ENCODE peak calls at places on chromosomes 13 and 19, in six cellular contexts. P is stomach, C is A549, Z is breast epithelium, R is IMR-90, A is H1. H is an unnamed sample.

GRCh38 chr19:16386619-16387240 is 62.1 kb downstream of the KLF2 start:
- DNase-seq in P (peak), R (peak), A (no peak), Z (no peak), C (peak), H (no peak)

GRCh38 chr13:33110386-33110712 is 94.1 kb downstream of the KL start:
- DNase-seq in R (no peak), Z (no peak), P (no peak), C (no peak), A (no peak), H (no peak)

GRCh38 chr13:92224052-92224821 is 825.8 kb downstream of the GPC5 start:
- DNase-seq in R (peak), C (no peak), A (no peak), P (no peak), Z (no peak), H (no peak)

GRCh38 chr13:50124536-50125305 is 109.5 kb downstream of the KCNRG start:
- DNase-seq in R (peak), P (peak), C (peak), A (peak), Z (no peak), H (peak)

GRCh38 chr19:33325920-33326319 is 23.6 kb upstream of the CEBPA start:
- DNase-seq in Z (no peak), A (no peak), C (no peak), R (no peak), P (no peak), H (no peak)

GRCh38 chr19:13133241-13133870 is 15.3 kb downstream of the NACC1 start:
- DNase-seq in P (no peak), C (no peak), Z (no peak), R (no peak), A (no peak), H (no peak)

GRCh38 chr13:50080856-50081105 is 65.5 kb downstream of the KCNRG start:
- DNase-seq in A (no peak), Z (no peak), P (no peak), R (peak), C (no peak), H (no peak)

GRCh38 chr13:53126803-53127202 is 98.2 kb downstream of the OLFM4 start:
- DNase-seq in C (no peak), A (no peak), R (peak), P (no peak), Z (no peak), H (no peak)

GRCh38 chr13:111184685-111185401 is 69.7 kb downstream of the ARHGEF7 start:
- DNase-seq in C (no peak), A (no peak), P (no peak), R (no peak), Z (no peak), H (no peak)

GRCh38 chr13:45364876-45365557 is 24.0 kb upstream of the TPT1 start:
- DNase-seq in A (no peak), C (no peak), R (no peak), Z (no peak), P (no peak), H (no peak)

GRCh38 chr19:47356900-47357299 is 7.8 kb downstream of the DHX34 start:
- DNase-seq in Z (no peak), C (no peak), R (no peak), A (no peak), P (no peak), H (no peak)

GRCh38 chr19:19405919-19406877 is 723 bp downstream of the GATAD2A start:
- DNase-seq in C (no peak), P (peak), R (peak), A (peak), Z (no peak), H (peak)

GRCh38 chr19:51127755-51128154 is 3.0 kb downstream of the SIGLEC9 start:
- DNase-seq in P (no peak), Z (no peak), C (no peak), A (no peak), R (peak), H (no peak)

GRCh38 chr13:28658539-28658795 is 463 bp upstream of the POMP start:
- DNase-seq in C (no peak), P (no peak), A (no peak), Z (no peak), R (no peak), H (no peak)

GRCh38 chr19:2059422-2060201 is 8.6 kb upstream of the MKNK2 start:
- DNase-seq in R (peak), P (peak), Z (peak), A (no peak), C (peak), H (peak)

GRCh38 chr19:49214701-49215100 is 57.1 kb downstream of the TRPM4 start:
- DNase-seq in Z (no peak), A (no peak), P (no peak), R (no peak), C (no peak), H (no peak)

GRCh38 chr13:109859898-109860297 is 73.5 kb upstream of the IRS2 start:
- DNase-seq in C (no peak), Z (no peak), A (no peak), R (no peak), P (no peak), H (no peak)

GRCh38 chr13:84121456-84121855 is 239.2 kb upstream of the SLITRK1 start:
- DNase-seq in C (no peak), Z (no peak), R (no peak), P (no peak), A (no peak), H (no peak)

GRCh38 chr19:54316746-54317107 is 3.8 kb upstream of the LILRA5 start:
- DNase-seq in A (peak), R (no peak), C (no peak), Z (no peak), P (no peak), H (peak)

GRCh38 chr19:14248578-14249011 is 42.6 kb upstream of the ADGRL1 start:
- DNase-seq in P (no peak), R (no peak), Z (peak), A (no peak), C (no peak), H (no peak)

GRCh38 chr19:40716655-40717324 is at the start of the genes COQ8B and ITPKC:
- DNase-seq in R (peak), P (peak), Z (peak), C (peak), A (peak), H (peak)

GRCh38 chr19:18915639-18916038 is 3.5 kb downstream of the COPE start:
- DNase-seq in R (peak), A (peak), Z (no peak), C (no peak), P (peak), H (no peak)

GRCh38 chr19:802497-802887 is 5.2 kb downstream of the PTBP1 start:
- DNase-seq in C (no peak), A (no peak), R (no peak), P (no peak), Z (no peak), H (no peak)
- H3K4me3 ChIP-seq in C (no peak), A (no peak), R (no peak), P (peak), Z (peak), H (no peak)

GRCh38 chr13:47553329-47553977 is 447.6 kb downstream of the SUCLA2 start:
- DNase-seq in Z (no peak), P (no peak), R (no peak), A (no peak), C (no peak), H (no peak)

GRCh38 chr13:47555235-47555634 is 445.8 kb downstream of the SUCLA2 start:
- DNase-seq in A (no peak), C (no peak), R (peak), Z (no peak), P (no peak), H (no peak)

GRCh38 chr13:47556703-47557102 is 444.4 kb downstream of the SUCLA2 start:
- DNase-seq in Z (no peak), A (no peak), P (no peak), R (no peak), C (no peak), H (no peak)
- TF ChIP-seq POLR2A in Z (no peak), A (no peak), P (no peak), R (no peak), C (no peak), H (no peak)

GRCh38 chr19:3825286-3825956 is 39.2 kb upstream of the MATK start:
- DNase-seq in R (no peak), P (no peak), A (no peak), Z (no peak), C (no peak), H (no peak)
- TF ChIP-seq CTCF in R (no peak), P (no peak), A (no peak), Z (no peak), C (no peak), H (no peak)

DNA sequence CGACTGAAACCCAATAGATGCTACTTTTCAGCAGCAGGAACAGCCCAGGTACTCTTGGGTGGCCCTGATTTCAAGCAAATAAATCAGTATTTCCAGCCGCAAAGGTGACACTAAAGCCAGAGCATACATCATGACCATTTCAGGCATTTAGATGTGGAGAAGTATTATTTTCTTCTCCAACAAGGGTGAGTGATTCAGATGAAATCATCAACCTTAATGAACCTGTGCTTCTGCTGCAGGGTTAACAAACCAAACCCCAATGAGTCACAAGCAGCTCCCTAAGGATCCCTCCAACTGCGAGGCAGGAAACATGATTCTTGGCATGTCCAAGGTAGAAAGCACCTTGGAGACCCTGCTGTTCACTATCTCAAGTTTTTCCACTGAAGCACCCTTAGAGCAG is 32.7 kb downstream of the MBNL2 start:
- DNase-seq in P (no peak), R (peak), Z (no peak), C (no peak), A (no peak), H (no peak)
- H3K4me3 ChIP-seq in P (no peak), R (no peak), Z (no peak), C (no peak), A (no peak), H (no peak)

GRCh38 chr19:57867868-57868492 is 18.3 kb downstream of the ZNF587 start:
- DNase-seq in A (no peak), P (no peak), R (no peak), Z (no peak), C (no peak), H (no peak)
- TF ChIP-seq POLR2A in A (peak), P (no peak), R (no peak), Z (no peak), C (no peak), H (no peak)

H was measured in lower leg skin.